ENCODE peak calls at places on chromosome 20, in nine cellular contexts. B, W, S, I, V, H, L, M and J are unnamed samples.

GRCh38 chr20:3748073-3748472 is 15.6 kb downstream of the HSPA12B start:
- DNase-seq in V (no peak), B (no peak), S (no peak), I (no peak), H (no peak), W (no peak), M (no peak), L (no peak), J (no peak)

GRCh38 chr20:4018015-4018748 is 2.8 kb upstream of the RNF24 start:
- DNase-seq in M (peak; percentile 98), V (no peak), S (peak; percentile 50), I (peak; percentile 77), L (peak; percentile 97), W (no peak), H (no peak), B (peak; percentile 50), J (no peak)

GRCh38 chr20:21048841-21049273 is 57.3 kb downstream of the LINC00237 start:
- DNase-seq in M (no peak), H (no peak), S (peak; percentile 46), L (peak; percentile 72), V (peak; percentile 10), W (peak; percentile 60), B (no peak), I (no peak), J (peak; percentile 54)

GRCh38 chr20:25319241-25320034 is 71.2 kb downstream of the ABHD12 start:
- DNase-seq in V (no peak), B (no peak), M (no peak), W (no peak), L (no peak), I (no peak), H (no peak), S (no peak), J (peak; percentile 3)

GRCh38 chr20:38199506-38200390 is 34.7 kb upstream of the TGM2 start:
- DNase-seq in L (no peak), I (no peak), W (no peak), M (no peak), S (no peak), B (peak; percentile 84), H (no peak), V (no peak), J (no peak)

GRCh38 chr20:20362774-20363435 is 5.0 kb upstream of the INSM1 start:
- DNase-seq in V (no peak), W (peak; percentile 87), H (peak; percentile 17), B (no peak), I (no peak), M (no peak), S (peak; percentile 10), L (no peak), J (no peak)

GRCh38 chr20:4633379-4633778 is 88.3 kb upstream of the PRND start:
- DNase-seq in V (no peak), S (no peak), W (no peak), H (no peak), I (no peak), B (no peak), M (no peak), L (no peak), J (no peak)

GRCh38 chr20:50919567-50919966 is 11.7 kb downstream of the ADNP start:
- DNase-seq in W (no peak), M (peak; percentile 71), V (no peak), L (peak; percentile 58), B (peak; percentile 70), H (peak; percentile 80), S (peak; percentile 89), I (peak; percentile 91), J (no peak)

GRCh38 chr20:38084425-38084951 is 50.9 kb downstream of the RPRD1B start:
- DNase-seq in S (no peak), I (no peak), M (peak; percentile 48), V (peak; percentile 91), L (no peak), W (no peak), H (peak; percentile 52), B (peak; percentile 86), J (no peak)

GRCh38 chr20:47336013-47336754 is 20.3 kb downstream of the ZMYND8 start:
- DNase-seq in L (no peak), V (no peak), S (peak; percentile 93), W (no peak), H (peak; percentile 51), M (peak; percentile 28), B (peak; percentile 98), I (peak; percentile 83), J (no peak)

GRCh38 chr20:35207950-35208611 is 18.4 kb upstream of the MMP24 start:
- DNase-seq in W (peak; percentile 85), H (peak; percentile 88), S (peak; percentile 81), I (peak; percentile 63), V (peak; percentile 92), M (peak; percentile 56), B (peak; percentile 57), L (peak; percentile 86), J (peak; percentile 81)

GRCh38 chr20:58606184-58606583 is 44.9 kb upstream of the STX16 start:
- DNase-seq in H (no peak), B (no peak), V (no peak), S (no peak), I (no peak), L (no peak), M (no peak), W (no peak), J (no peak)

GRCh38 chr20:58086763-58087566 is 141.5 kb downstream of the ANKRD60 start:
- DNase-seq in S (peak; percentile 76), V (peak; percentile 62), W (peak; percentile 83), H (peak; percentile 64), B (peak; percentile 51), L (peak; percentile 89), M (peak; percentile 52), I (peak; percentile 76), J (peak; percentile 39)

GRCh38 chr20:60209048-60209447 is 250.8 kb downstream of the CDH26 start:
- DNase-seq in L (no peak), V (no peak), B (no peak), W (no peak), H (no peak), S (no peak), I (no peak), M (no peak), J (no peak)

GRCh38 chr20:57654363-57654997 is 34.3 kb upstream of the ZBP1 start:
- DNase-seq in I (peak; percentile 38), L (peak; percentile 79), M (no peak), S (peak; percentile 58), B (peak; percentile 55), W (peak; percentile 79), H (peak; percentile 76), V (peak; percentile 69), J (peak; percentile 55)

GRCh38 chr20:1685304-1686052 is 27.9 kb upstream of the SIRPG start:
- DNase-seq in W (no peak), V (no peak), S (no peak), H (no peak), B (no peak), I (no peak), L (no peak), M (no peak), J (no peak)

GRCh38 chr20:17843246-17844132 is 125.1 kb downstream of the SNX5 start:
- DNase-seq in L (peak; percentile 94), I (peak; percentile 97), V (peak; percentile 66), H (no peak), S (peak; percentile 96), W (no peak), M (no peak), B (peak; percentile 99), J (no peak)

GRCh38 chr20:17343631-17344447 is 117.0 kb downstream of the PCSK2 start:
- DNase-seq in H (no peak), S (peak; percentile 77), W (no peak), M (no peak), L (no peak), B (peak; percentile 3), V (no peak), I (no peak), J (no peak)

GRCh38 chr20:19986419-19986818 is 30.7 kb upstream of the NAA20 start:
- DNase-seq in I (peak; percentile 61), L (no peak), S (peak; percentile 93), B (peak; percentile 74), W (no peak), M (no peak), H (no peak), V (no peak), J (no peak)

GRCh38 chr20:63886054-63886419 is 8.9 kb upstream of the DNAJC5 start:
- DNase-seq in M (no peak), B (no peak), I (no peak), L (no peak), S (no peak), W (no peak), H (no peak), V (no peak), J (no peak)
- TF ChIP-seq EZH2 in M (no peak), B (no peak), I (no peak), L (no peak), S (no peak), W (no peak), H (no peak), V (no peak), J (no peak)

GRCh38 chr20:23257106-23257761 is 93.4 kb upstream of the NXT1 start:
- DNase-seq in B (peak; percentile 36), H (no peak), I (peak; percentile 6), W (no peak), S (peak; percentile 61), V (peak; percentile 41), M (no peak), L (no peak), J (no peak)
- H2AFZ ChIP-seq in B (no peak overlapping the region), H (no peak overlapping the region), I (peak overlapping the region; percentile 40), W (no peak overlapping the region), S (peak overlapping the region; percentile 42), V (peak overlapping the region; percentile 56), M (no peak overlapping the region), L (no peak overlapping the region), J (no peak overlapping the region)

GRCh38 chr20:31473331-31474096 is 1.4 kb downstream of the DEFB124 start:
- DNase-seq in V (no peak), L (no peak), I (no peak), M (no peak), H (no peak), W (no peak), S (peak; percentile 6), B (no peak), J (no peak)
- H3K9me3 ChIP-seq in V (no peaks in the 10 kb centered on the region), L (no peaks in the 10 kb centered on the region), I (no peaks in the 10 kb centered on the region), M (no peaks in the 10 kb centered on the region), H (no peaks in the 10 kb centered on the region), W (peaks cover 6% of the 10 kb centered on the region), S (no peaks in the 10 kb centered on the region), B (no peaks in the 10 kb centered on the region), J (peaks cover 2% of the 10 kb centered on the region)

GRCh38 chr20:2692886-2693285 is 306 bp downstream of the EBF4 start:
- DNase-seq in W (peak; percentile 67), L (no peak), S (peak; percentile 37), I (no peak), M (no peak), V (no peak), H (no peak), B (no peak), J (no peak)

GRCh38 chr20:2695206-2695983 is 2.8 kb downstream of the EBF4 start:
- DNase-seq in H (no peak), V (no peak), M (no peak), I (no peak), W (no peak), S (no peak), B (no peak), L (no peak), J (no peak)

GRCh38 chr20:2694519-2694918 is 1.9 kb downstream of the EBF4 start:
- DNase-seq in B (no peak), S (no peak), L (no peak), W (peak; percentile 43), I (no peak), M (no peak), V (no peak), H (no peak), J (no peak)

GRCh38 chr20:2693286-2693995 is 861 bp downstream of the EBF4 start:
- DNase-seq in W (peak; percentile 77), S (peak; percentile 15), H (peak; percentile 69), V (peak; percentile 5), M (no peak), I (no peak), L (no peak), B (peak; percentile 17), J (no peak)

GRCh38 chr20:2693996-2694471 is 1.5 kb downstream of the EBF4 start:
- DNase-seq in W (peak; percentile 56), H (no peak), V (peak; percentile 19), M (no peak), I (no peak), S (no peak), B (no peak), L (no peak), J (no peak)
- TF ChIP-seq EZH2 in W (peak; percentile 88), H (no peak), V (peak; percentile 82), M (no peak), I (no peak), S (no peak), B (peak; percentile 24), L (no peak), J (no peak)